ENCODE peak calls at places on chromosomes 1 and 21, in ten cellular contexts. One of them, this sample, is unnamed.

GRCh38 chr1:36351222-36351977 is 28.0 kb upstream of the EVA1B start:
- DNase-seq in Panc1: no peak
- DNase-seq in lower leg skin: no peak
- DNase-seq in neural progenitor cell: peak
- DNase-seq in A549: peak
- DNase-seq in endodermal cell: no peak
- DNase-seq in heart right ventricle: no peak
- DNase-seq in breast epithelium: no peak
- DNase-seq in astrocyte of the spinal cord: peak
- DNase-seq in cardiac fibroblast: peak
- DNase-seq in this sample: peak

GRCh38 chr1:155003766-155004351 is 1.3 kb downstream of the ZBTB7B start:
- DNase-seq in Panc1: no peak
- DNase-seq in lower leg skin: peak
- DNase-seq in neural progenitor cell: peak
- DNase-seq in A549: peak
- DNase-seq in endodermal cell: peak
- DNase-seq in heart right ventricle: peak
- DNase-seq in breast epithelium: no peak
- DNase-seq in astrocyte of the spinal cord: peak
- DNase-seq in cardiac fibroblast: peak
- DNase-seq in this sample: no peak

GRCh38 chr1:55702064-55702463 is 486.9 kb upstream of the USP24 start:
- DNase-seq in Panc1: no peak
- DNase-seq in lower leg skin: no peak
- DNase-seq in neural progenitor cell: no peak
- DNase-seq in A549: peak
- DNase-seq in endodermal cell: peak
- DNase-seq in heart right ventricle: no peak
- DNase-seq in breast epithelium: no peak
- DNase-seq in astrocyte of the spinal cord: no peak
- DNase-seq in cardiac fibroblast: peak
- DNase-seq in this sample: peak

GRCh38 chr1:64941466-64942117 is 24.8 kb downstream of the JAK1 start:
- DNase-seq in Panc1: no peak
- DNase-seq in lower leg skin: no peak
- DNase-seq in neural progenitor cell: no peak
- DNase-seq in A549: no peak
- DNase-seq in endodermal cell: no peak
- DNase-seq in heart right ventricle: no peak
- DNase-seq in breast epithelium: no peak
- DNase-seq in astrocyte of the spinal cord: no peak
- DNase-seq in cardiac fibroblast: no peak
- DNase-seq in this sample: no peak

GRCh38 chr21:42146821-42147220 is 72.1 kb upstream of the ABCG1 start:
- DNase-seq in Panc1: no peak
- DNase-seq in lower leg skin: peak
- DNase-seq in neural progenitor cell: no peak
- DNase-seq in A549: no peak
- DNase-seq in endodermal cell: no peak
- DNase-seq in heart right ventricle: no peak
- DNase-seq in breast epithelium: no peak
- DNase-seq in astrocyte of the spinal cord: no peak
- DNase-seq in cardiac fibroblast: no peak
- DNase-seq in this sample: no peak

GRCh38 chr1:112866151-112866550 is 89.8 kb downstream of the SLC16A1 start:
- DNase-seq in Panc1: no peak
- DNase-seq in lower leg skin: no peak
- DNase-seq in neural progenitor cell: no peak
- DNase-seq in A549: peak
- DNase-seq in endodermal cell: no peak
- DNase-seq in heart right ventricle: no peak
- DNase-seq in breast epithelium: no peak
- DNase-seq in astrocyte of the spinal cord: peak
- DNase-seq in cardiac fibroblast: peak
- DNase-seq in this sample: peak

GRCh38 chr21:38831526-38832467 is 26.1 kb downstream of the ETS2 start:
- DNase-seq in Panc1: no peak
- DNase-seq in lower leg skin: peak
- DNase-seq in neural progenitor cell: no peak
- DNase-seq in A549: peak
- DNase-seq in endodermal cell: no peak
- DNase-seq in heart right ventricle: peak
- DNase-seq in breast epithelium: peak
- DNase-seq in astrocyte of the spinal cord: peak
- DNase-seq in cardiac fibroblast: peak
- DNase-seq in this sample: peak

GRCh38 chr1:225767591-225768540 is 9.8 kb upstream of the SRP9 start:
- DNase-seq in Panc1: no peak
- DNase-seq in lower leg skin: peak
- DNase-seq in neural progenitor cell: no peak
- DNase-seq in A549: no peak
- DNase-seq in endodermal cell: peak
- DNase-seq in heart right ventricle: peak
- DNase-seq in breast epithelium: peak
- DNase-seq in astrocyte of the spinal cord: peak
- DNase-seq in cardiac fibroblast: peak
- DNase-seq in this sample: peak

GRCh38 chr1:243756529-243756928 is 93.5 kb downstream of the AKT3 start:
- DNase-seq in Panc1: no peak
- DNase-seq in lower leg skin: no peak
- DNase-seq in neural progenitor cell: no peak
- DNase-seq in A549: no peak
- DNase-seq in endodermal cell: no peak
- DNase-seq in heart right ventricle: no peak
- DNase-seq in breast epithelium: no peak
- DNase-seq in astrocyte of the spinal cord: no peak
- DNase-seq in cardiac fibroblast: no peak
- DNase-seq in this sample: peak

GRCh38 chr1:210291088-210291487 is 37.6 kb upstream of the HHAT start:
- DNase-seq in Panc1: no peak
- DNase-seq in lower leg skin: no peak
- DNase-seq in neural progenitor cell: no peak
- DNase-seq in A549: no peak
- DNase-seq in endodermal cell: no peak
- DNase-seq in heart right ventricle: no peak
- DNase-seq in breast epithelium: no peak
- DNase-seq in astrocyte of the spinal cord: no peak
- DNase-seq in cardiac fibroblast: no peak
- DNase-seq in this sample: no peak

GRCh38 chr1:55420866-55421265 is 205.7 kb upstream of the USP24 start:
- DNase-seq in Panc1: no peak
- DNase-seq in lower leg skin: no peak
- DNase-seq in neural progenitor cell: no peak
- DNase-seq in A549: no peak
- DNase-seq in endodermal cell: no peak
- DNase-seq in heart right ventricle: no peak
- DNase-seq in breast epithelium: no peak
- DNase-seq in astrocyte of the spinal cord: no peak
- DNase-seq in cardiac fibroblast: peak
- DNase-seq in this sample: no peak

GRCh38 chr1:182350839-182351238 is 40.8 kb downstream of the GLUL start:
- DNase-seq in Panc1: no peak
- DNase-seq in lower leg skin: peak
- DNase-seq in neural progenitor cell: no peak
- DNase-seq in A549: no peak
- DNase-seq in endodermal cell: no peak
- DNase-seq in heart right ventricle: no peak
- DNase-seq in breast epithelium: no peak
- DNase-seq in astrocyte of the spinal cord: no peak
- DNase-seq in cardiac fibroblast: peak
- DNase-seq in this sample: no peak

GRCh38 chr1:202671388-202671787 is 38.9 kb downstream of the SYT2 start:
- DNase-seq in Panc1: no peak
- DNase-seq in lower leg skin: no peak
- DNase-seq in neural progenitor cell: no peak
- DNase-seq in A549: no peak
- DNase-seq in endodermal cell: no peak
- DNase-seq in heart right ventricle: no peak
- DNase-seq in breast epithelium: peak
- DNase-seq in astrocyte of the spinal cord: no peak
- DNase-seq in cardiac fibroblast: peak
- DNase-seq in this sample: no peak

GRCh38 chr1:49297783-49298182 is 521.1 kb upstream of the BEND5 start:
- DNase-seq in Panc1: no peak
- DNase-seq in lower leg skin: no peak
- DNase-seq in neural progenitor cell: no peak
- DNase-seq in A549: no peak
- DNase-seq in endodermal cell: peak
- DNase-seq in heart right ventricle: no peak
- DNase-seq in breast epithelium: no peak
- DNase-seq in astrocyte of the spinal cord: no peak
- DNase-seq in cardiac fibroblast: no peak
- DNase-seq in this sample: no peak

GRCh38 chr1:46622341-46622740 is 5.7 kb upstream of the MOB3C start:
- DNase-seq in Panc1: no peak
- DNase-seq in lower leg skin: no peak
- DNase-seq in neural progenitor cell: no peak
- DNase-seq in A549: peak
- DNase-seq in endodermal cell: peak
- DNase-seq in heart right ventricle: no peak
- DNase-seq in breast epithelium: no peak
- DNase-seq in astrocyte of the spinal cord: no peak
- DNase-seq in cardiac fibroblast: peak
- DNase-seq in this sample: peak

GRCh38 chr1:76746195-76746594 is 121.1 kb upstream of the ST6GALNAC5 start:
- DNase-seq in Panc1: no peak
- DNase-seq in lower leg skin: no peak
- DNase-seq in neural progenitor cell: no peak
- DNase-seq in A549: no peak
- DNase-seq in endodermal cell: no peak
- DNase-seq in heart right ventricle: no peak
- DNase-seq in breast epithelium: no peak
- DNase-seq in astrocyte of the spinal cord: no peak
- DNase-seq in cardiac fibroblast: no peak
- DNase-seq in this sample: no peak

GRCh38 chr1:20552728-20553571 is 577 bp downstream of the FAM43B start:
- DNase-seq in Panc1: no peak
- DNase-seq in lower leg skin: no peak
- DNase-seq in neural progenitor cell: peak
- DNase-seq in A549: peak
- DNase-seq in endodermal cell: peak
- DNase-seq in heart right ventricle: no peak
- DNase-seq in breast epithelium: no peak
- DNase-seq in astrocyte of the spinal cord: peak
- DNase-seq in cardiac fibroblast: peak
- DNase-seq in this sample: no peak
- TF ChIP-seq CTCF in Panc1: no peak
- TF ChIP-seq CTCF in lower leg skin: no peak
- TF ChIP-seq CTCF in neural progenitor cell: no peak
- TF ChIP-seq CTCF in A549: no peak
- TF ChIP-seq CTCF in endodermal cell: no peak
- TF ChIP-seq CTCF in heart right ventricle: no peak
- TF ChIP-seq CTCF in breast epithelium: no peak
- TF ChIP-seq CTCF in astrocyte of the spinal cord: no peak
- TF ChIP-seq CTCF in cardiac fibroblast: no peak
- TF ChIP-seq CTCF in this sample: no peak

GRCh38 chr1:62951441-62951840 is 167.5 kb downstream of the ATG4C start:
- DNase-seq in Panc1: no peak
- DNase-seq in lower leg skin: no peak
- DNase-seq in neural progenitor cell: no peak
- DNase-seq in A549: no peak
- DNase-seq in endodermal cell: no peak
- DNase-seq in heart right ventricle: no peak
- DNase-seq in breast epithelium: no peak
- DNase-seq in astrocyte of the spinal cord: no peak
- DNase-seq in cardiac fibroblast: no peak
- DNase-seq in this sample: no peak

GRCh38 chr1:62953643-62954042 is 169.7 kb downstream of the ATG4C start:
- DNase-seq in Panc1: no peak
- DNase-seq in lower leg skin: no peak
- DNase-seq in neural progenitor cell: peak
- DNase-seq in A549: no peak
- DNase-seq in endodermal cell: peak
- DNase-seq in heart right ventricle: no peak
- DNase-seq in breast epithelium: no peak
- DNase-seq in astrocyte of the spinal cord: no peak
- DNase-seq in cardiac fibroblast: no peak
- DNase-seq in this sample: no peak

GRCh38 chr1:62952596-62952995 is 168.7 kb downstream of the ATG4C start:
- DNase-seq in Panc1: no peak
- DNase-seq in lower leg skin: no peak
- DNase-seq in neural progenitor cell: no peak
- DNase-seq in A549: no peak
- DNase-seq in endodermal cell: no peak
- DNase-seq in heart right ventricle: no peak
- DNase-seq in breast epithelium: no peak
- DNase-seq in astrocyte of the spinal cord: no peak
- DNase-seq in cardiac fibroblast: no peak
- DNase-seq in this sample: no peak

GRCh38 chr1:62954758-62955157 is 170.8 kb downstream of the ATG4C start:
- DNase-seq in Panc1: no peak
- DNase-seq in lower leg skin: no peak
- DNase-seq in neural progenitor cell: no peak
- DNase-seq in A549: no peak
- DNase-seq in endodermal cell: no peak
- DNase-seq in heart right ventricle: no peak
- DNase-seq in breast epithelium: no peak
- DNase-seq in astrocyte of the spinal cord: no peak
- DNase-seq in cardiac fibroblast: no peak
- DNase-seq in this sample: no peak
- H3K4me3 ChIP-seq in Panc1: no peak
- H3K4me3 ChIP-seq in lower leg skin: no peak
- H3K4me3 ChIP-seq in neural progenitor cell: no peak
- H3K4me3 ChIP-seq in A549: no peak
- H3K4me3 ChIP-seq in endodermal cell: no peak
- H3K4me3 ChIP-seq in heart right ventricle: no peak
- H3K4me3 ChIP-seq in breast epithelium: no peak
- H3K4me3 ChIP-seq in astrocyte of the spinal cord: no peak
- H3K4me3 ChIP-seq in cardiac fibroblast: no peak
- H3K4me3 ChIP-seq in this sample: no peak

DNA sequence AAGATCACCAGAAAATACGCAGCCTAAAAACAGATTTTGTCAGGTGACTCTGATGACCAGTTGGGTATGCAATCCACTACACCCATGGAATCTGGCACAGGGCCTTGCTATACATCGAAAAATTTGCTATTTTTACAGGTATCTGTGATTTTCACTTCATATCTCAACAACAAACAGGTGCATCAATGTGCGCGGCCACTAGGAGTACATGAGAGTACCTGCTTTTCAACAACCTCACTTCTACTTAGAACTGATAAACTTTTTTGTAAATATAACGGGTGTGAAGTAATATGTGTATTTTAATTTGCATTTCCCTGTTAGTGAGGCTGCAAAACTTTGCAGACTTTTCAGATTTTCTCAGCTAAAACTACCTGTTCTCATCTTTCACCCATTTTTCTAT is 80.8 kb downstream of the SLC45A1 start:
- DNase-seq in Panc1: no peak
- DNase-seq in lower leg skin: no peak
- DNase-seq in neural progenitor cell: no peak
- DNase-seq in A549: no peak
- DNase-seq in endodermal cell: no peak
- DNase-seq in heart right ventricle: no peak
- DNase-seq in breast epithelium: no peak
- DNase-seq in astrocyte of the spinal cord: no peak
- DNase-seq in cardiac fibroblast: no peak
- DNase-seq in this sample: no peak
- TF ChIP-seq CTCF in Panc1: peak
- TF ChIP-seq CTCF in lower leg skin: no peak
- TF ChIP-seq CTCF in neural progenitor cell: peak
- TF ChIP-seq CTCF in A549: no peak
- TF ChIP-seq CTCF in endodermal cell: peak
- TF ChIP-seq CTCF in heart right ventricle: no peak
- TF ChIP-seq CTCF in breast epithelium: peak
- TF ChIP-seq CTCF in astrocyte of the spinal cord: no peak
- TF ChIP-seq CTCF in cardiac fibroblast: peak
- TF ChIP-seq CTCF in this sample: no peak

GRCh38 chr1:1538989-1539309 is 1.5 kb downstream of the TMEM240 start:
- DNase-seq in Panc1: no peak
- DNase-seq in lower leg skin: no peak
- DNase-seq in neural progenitor cell: no peak
- DNase-seq in A549: no peak
- DNase-seq in endodermal cell: no peak
- DNase-seq in heart right ventricle: no peak
- DNase-seq in breast epithelium: no peak
- DNase-seq in astrocyte of the spinal cord: no peak
- DNase-seq in cardiac fibroblast: no peak
- DNase-seq in this sample: no peak
- H3K4me3 ChIP-seq in Panc1: no peak
- H3K4me3 ChIP-seq in lower leg skin: no peak
- H3K4me3 ChIP-seq in neural progenitor cell: peak
- H3K4me3 ChIP-seq in A549: no peak
- H3K4me3 ChIP-seq in endodermal cell: no peak
- H3K4me3 ChIP-seq in heart right ventricle: peak
- H3K4me3 ChIP-seq in breast epithelium: peak
- H3K4me3 ChIP-seq in astrocyte of the spinal cord: peak
- H3K4me3 ChIP-seq in cardiac fibroblast: peak
- H3K4me3 ChIP-seq in this sample: no peak

This sample was measured in bronchial epithelial cell.